ENCODE peak calls at places on chromosomes 12 and 14, in six cellular contexts. One of them, this sample, is unnamed.

GRCh38 chr14:86897704-86898513 is 1095.1 kb downstream of the GALC start:
- DNase-seq in stimulated activated CD4-positive, alpha-beta T cell treated with anti-CD3 and anti-CD28 coated beads, Interleukin-15, amount 100 ng/mL, for 24 hours: no peak
- DNase-seq in EL: no peak
- DNase-seq in mucosa of gallbladder: no peak
- DNase-seq in body of pancreas: no peak
- DNase-seq in NCI-H69: no peak
- DNase-seq in this sample: peak

GRCh38 chr14:51873221-51873893 is 12.9 kb downstream of the GNG2 start:
- DNase-seq in stimulated activated CD4-positive, alpha-beta T cell treated with anti-CD3 and anti-CD28 coated beads, Interleukin-15, amount 100 ng/mL, for 24 hours: peak
- DNase-seq in EL: peak
- DNase-seq in mucosa of gallbladder: no peak
- DNase-seq in body of pancreas: no peak
- DNase-seq in NCI-H69: peak
- DNase-seq in this sample: peak

GRCh38 chr12:76490763-76491162 is 68.8 kb downstream of the OSBPL8 start:
- DNase-seq in stimulated activated CD4-positive, alpha-beta T cell treated with anti-CD3 and anti-CD28 coated beads, Interleukin-15, amount 100 ng/mL, for 24 hours: no peak
- DNase-seq in EL: no peak
- DNase-seq in mucosa of gallbladder: no peak
- DNase-seq in body of pancreas: no peak
- DNase-seq in NCI-H69: no peak
- DNase-seq in this sample: no peak

GRCh38 chr14:80977103-80977728 is 21.8 kb downstream of the TSHR start:
- DNase-seq in stimulated activated CD4-positive, alpha-beta T cell treated with anti-CD3 and anti-CD28 coated beads, Interleukin-15, amount 100 ng/mL, for 24 hours: no peak
- DNase-seq in EL: no peak
- DNase-seq in mucosa of gallbladder: no peak
- DNase-seq in body of pancreas: no peak
- DNase-seq in NCI-H69: peak
- DNase-seq in this sample: no peak

GRCh38 chr14:37198273-37198598 is 499 bp downstream of the MIPOL1 start:
- DNase-seq in stimulated activated CD4-positive, alpha-beta T cell treated with anti-CD3 and anti-CD28 coated beads, Interleukin-15, amount 100 ng/mL, for 24 hours: no peak
- DNase-seq in EL: no peak
- DNase-seq in mucosa of gallbladder: no peak
- DNase-seq in body of pancreas: no peak
- DNase-seq in NCI-H69: no peak
- DNase-seq in this sample: no peak

GRCh38 chr12:1885082-1885596 is 33.3 kb downstream of the CACNA2D4 start:
- DNase-seq in stimulated activated CD4-positive, alpha-beta T cell treated with anti-CD3 and anti-CD28 coated beads, Interleukin-15, amount 100 ng/mL, for 24 hours: no peak
- DNase-seq in EL: no peak
- DNase-seq in mucosa of gallbladder: no peak
- DNase-seq in body of pancreas: no peak
- DNase-seq in NCI-H69: no peak
- DNase-seq in this sample: no peak

GRCh38 chr14:103819503-103820307 is 27.7 kb downstream of the PPP1R13B start:
- DNase-seq in stimulated activated CD4-positive, alpha-beta T cell treated with anti-CD3 and anti-CD28 coated beads, Interleukin-15, amount 100 ng/mL, for 24 hours: no peak
- DNase-seq in EL: no peak
- DNase-seq in mucosa of gallbladder: no peak
- DNase-seq in body of pancreas: peak
- DNase-seq in NCI-H69: peak
- DNase-seq in this sample: peak

GRCh38 chr12:12070674-12071661 is at the start of gene BCL2L14:
- DNase-seq in stimulated activated CD4-positive, alpha-beta T cell treated with anti-CD3 and anti-CD28 coated beads, Interleukin-15, amount 100 ng/mL, for 24 hours: peak
- DNase-seq in EL: no peak
- DNase-seq in mucosa of gallbladder: peak
- DNase-seq in body of pancreas: peak
- DNase-seq in NCI-H69: peak
- DNase-seq in this sample: peak

GRCh38 chr12:45644521-45644920 is 85.0 kb upstream of the ARID2 start:
- DNase-seq in stimulated activated CD4-positive, alpha-beta T cell treated with anti-CD3 and anti-CD28 coated beads, Interleukin-15, amount 100 ng/mL, for 24 hours: no peak
- DNase-seq in EL: peak
- DNase-seq in mucosa of gallbladder: no peak
- DNase-seq in body of pancreas: no peak
- DNase-seq in NCI-H69: peak
- DNase-seq in this sample: no peak

GRCh38 chr12:125330645-125331341 is 265.6 kb downstream of the AACS start:
- DNase-seq in stimulated activated CD4-positive, alpha-beta T cell treated with anti-CD3 and anti-CD28 coated beads, Interleukin-15, amount 100 ng/mL, for 24 hours: peak
- DNase-seq in EL: peak
- DNase-seq in mucosa of gallbladder: peak
- DNase-seq in body of pancreas: peak
- DNase-seq in NCI-H69: peak
- DNase-seq in this sample: peak

GRCh38 chr14:75491376-75491978 is 30.8 kb upstream of the BATF start:
- DNase-seq in stimulated activated CD4-positive, alpha-beta T cell treated with anti-CD3 and anti-CD28 coated beads, Interleukin-15, amount 100 ng/mL, for 24 hours: no peak
- DNase-seq in EL: no peak
- DNase-seq in mucosa of gallbladder: no peak
- DNase-seq in body of pancreas: no peak
- DNase-seq in NCI-H69: no peak
- DNase-seq in this sample: no peak

GRCh38 chr14:89270439-89271227 is 146.4 kb downstream of the FOXN3 start:
- DNase-seq in stimulated activated CD4-positive, alpha-beta T cell treated with anti-CD3 and anti-CD28 coated beads, Interleukin-15, amount 100 ng/mL, for 24 hours: no peak
- DNase-seq in EL: no peak
- DNase-seq in mucosa of gallbladder: peak
- DNase-seq in body of pancreas: peak
- DNase-seq in NCI-H69: peak
- DNase-seq in this sample: peak

GRCh38 chr14:20247651-20248246 is 8.7 kb downstream of the OR11H4 start:
- DNase-seq in stimulated activated CD4-positive, alpha-beta T cell treated with anti-CD3 and anti-CD28 coated beads, Interleukin-15, amount 100 ng/mL, for 24 hours: no peak
- DNase-seq in EL: no peak
- DNase-seq in mucosa of gallbladder: no peak
- DNase-seq in body of pancreas: no peak
- DNase-seq in NCI-H69: peak
- DNase-seq in this sample: peak

GRCh38 chr12:2895511-2895910 is 4.8 kb downstream of the TULP3 start:
- DNase-seq in stimulated activated CD4-positive, alpha-beta T cell treated with anti-CD3 and anti-CD28 coated beads, Interleukin-15, amount 100 ng/mL, for 24 hours: no peak
- DNase-seq in EL: peak
- DNase-seq in mucosa of gallbladder: no peak
- DNase-seq in body of pancreas: no peak
- DNase-seq in NCI-H69: no peak
- DNase-seq in this sample: no peak

GRCh38 chr12:131124487-131125280 is 171.0 kb downstream of the ADGRD1 start:
- DNase-seq in stimulated activated CD4-positive, alpha-beta T cell treated with anti-CD3 and anti-CD28 coated beads, Interleukin-15, amount 100 ng/mL, for 24 hours: no peak
- DNase-seq in EL: no peak
- DNase-seq in mucosa of gallbladder: no peak
- DNase-seq in body of pancreas: no peak
- DNase-seq in NCI-H69: no peak
- DNase-seq in this sample: no peak

GRCh38 chr12:13661005-13661887 is 320.2 kb downstream of the GRIN2B start:
- DNase-seq in stimulated activated CD4-positive, alpha-beta T cell treated with anti-CD3 and anti-CD28 coated beads, Interleukin-15, amount 100 ng/mL, for 24 hours: peak
- DNase-seq in EL: peak
- DNase-seq in mucosa of gallbladder: peak
- DNase-seq in body of pancreas: peak
- DNase-seq in NCI-H69: peak
- DNase-seq in this sample: peak

GRCh38 chr14:100155881-100156645 is 3.4 kb downstream of the DEGS2 start:
- DNase-seq in stimulated activated CD4-positive, alpha-beta T cell treated with anti-CD3 and anti-CD28 coated beads, Interleukin-15, amount 100 ng/mL, for 24 hours: no peak
- DNase-seq in EL: no peak
- DNase-seq in mucosa of gallbladder: peak
- DNase-seq in body of pancreas: peak
- DNase-seq in NCI-H69: peak
- DNase-seq in this sample: peak

GRCh38 chr12:123933214-123933613 is 39.4 kb downstream of the CCDC92 start:
- DNase-seq in stimulated activated CD4-positive, alpha-beta T cell treated with anti-CD3 and anti-CD28 coated beads, Interleukin-15, amount 100 ng/mL, for 24 hours: no peak
- DNase-seq in EL: no peak
- DNase-seq in mucosa of gallbladder: no peak
- DNase-seq in body of pancreas: no peak
- DNase-seq in NCI-H69: no peak
- DNase-seq in this sample: no peak

GRCh38 chr12:127613056-127613455 is 653.9 kb upstream of the TMEM132C start:
- DNase-seq in stimulated activated CD4-positive, alpha-beta T cell treated with anti-CD3 and anti-CD28 coated beads, Interleukin-15, amount 100 ng/mL, for 24 hours: no peak
- DNase-seq in EL: no peak
- DNase-seq in mucosa of gallbladder: no peak
- DNase-seq in body of pancreas: peak
- DNase-seq in NCI-H69: no peak
- DNase-seq in this sample: no peak

GRCh38 chr14:44530482-44530881 is 23.4 kb upstream of the FSCB start:
- DNase-seq in stimulated activated CD4-positive, alpha-beta T cell treated with anti-CD3 and anti-CD28 coated beads, Interleukin-15, amount 100 ng/mL, for 24 hours: no peak
- DNase-seq in EL: no peak
- DNase-seq in mucosa of gallbladder: no peak
- DNase-seq in body of pancreas: no peak
- DNase-seq in NCI-H69: no peak
- DNase-seq in this sample: no peak

GRCh38 chr14:29895591-29896043 is 32.0 kb downstream of the PRKD1 start:
- DNase-seq in stimulated activated CD4-positive, alpha-beta T cell treated with anti-CD3 and anti-CD28 coated beads, Interleukin-15, amount 100 ng/mL, for 24 hours: no peak
- DNase-seq in EL: no peak
- DNase-seq in mucosa of gallbladder: no peak
- DNase-seq in body of pancreas: no peak
- DNase-seq in NCI-H69: peak
- DNase-seq in this sample: no peak

GRCh38 chr12:110253176-110253575 is 27.9 kb upstream of the ATP2A2 start:
- DNase-seq in stimulated activated CD4-positive, alpha-beta T cell treated with anti-CD3 and anti-CD28 coated beads, Interleukin-15, amount 100 ng/mL, for 24 hours: no peak
- DNase-seq in EL: peak
- DNase-seq in mucosa of gallbladder: peak
- DNase-seq in body of pancreas: peak
- DNase-seq in NCI-H69: no peak
- DNase-seq in this sample: no peak